ENCODE peak calls at places on chromosomes 16 and 17, in ten cellular contexts. P is NCI-H1092; Y is testis; I is activated CD8-positive, alpha-beta memory T cell treated with anti-CD3 and anti-CD28 coated beads, Interleukin-2, amount 50 U/mL, for 48 hours; X is activated T-cell treated with anti-CD3 and anti-CD28 coated beads, Interleukin-2, amount 50 U/mL, for 4 hours; N is HEK293T; G is CD8-positive, alpha-beta T cell; U is kidney epithelial cell; V is dorsolateral prefrontal cortex; B is hypothalamus. Z is an unnamed sample.

GRCh38 chr17:29588017-29588557 is 1.4 kb downstream of the GIT1 start:
- DNase-seq in Y (no peak), I (no peak), V (no peak), U (no peak), P (no peak), B (no peak), X (no peak), N (no peak), G (no peak), Z (no peak)

GRCh38 chr16:69893086-69893485 is 58.0 kb upstream of the CLEC18A start:
- DNase-seq in I (no peak), X (no peak), G (no peak), U (no peak), N (no peak), V (no peak), Y (no peak), P (no peak), B (no peak), Z (no peak)

GRCh38 chr17:8892338-8892690 is 24.8 kb upstream of the PIK3R6 start:
- DNase-seq in B (no peak), P (no peak), V (no peak), U (no peak), X (no peak), G (no peak), N (no peak), Y (no peak), I (no peak), Z (no peak)

GRCh38 chr17:7914771-7915610 is 1.1 kb downstream of the RNF227 start:
- DNase-seq in Y (peak; percentile 59), G (no peak), U (no peak), N (no peak), X (no peak), I (no peak), B (no peak), V (peak; percentile 60), P (no peak), Z (no peak)

GRCh38 chr17:76812248-76812647 is 56.0 kb upstream of the MGAT5B start:
- DNase-seq in V (no peak), P (no peak), G (no peak), U (no peak), Y (no peak), B (no peak), I (no peak), X (no peak), N (no peak), Z (no peak)

GRCh38 chr17:6639651-6640535 is 618 bp downstream of the KIAA0753 start:
- DNase-seq in U (no peak), B (no peak), I (peak; percentile 73), G (no peak), V (peak; percentile 54), X (peak; percentile 28), P (no peak), Y (no peak), N (peak; percentile 40), Z (no peak)

GRCh38 chr17:65081439-65081838 is 24.9 kb upstream of the GNA13 start:
- DNase-seq in V (no peak), P (no peak), Y (no peak), I (no peak), U (no peak), X (no peak), N (no peak), G (no peak), B (no peak), Z (no peak)

GRCh38 chr16:28981517-28981916 is 3.3 kb upstream of the LAT start:
- DNase-seq in V (no peak), N (peak; percentile 55), I (peak; percentile 89), X (no peak), Y (no peak), G (peak; percentile 29), B (no peak), P (no peak), U (no peak), Z (peak; percentile 9)

GRCh38 chr16:19113577-19114358 is at the start of gene ITPRIPL2:
- DNase-seq in Y (peak; percentile 81), B (peak; percentile 43), U (no peak), V (peak; percentile 52), N (peak; percentile 73), G (no peak), I (peak; percentile 69), P (no peak), X (no peak), Z (peak; percentile 83)

GRCh38 chr17:9294661-9295210 is 273.4 kb downstream of the NTN1 start:
- DNase-seq in V (no peak), X (no peak), B (no peak), U (no peak), N (no peak), I (no peak), Y (no peak), P (no peak), G (no peak), Z (no peak)

GRCh38 chr16:71623597-71623996 is 2.4 kb upstream of the MARVELD3 start:
- DNase-seq in B (no peak), P (no peak), I (no peak), X (no peak), V (no peak), Y (no peak), N (no peak), G (no peak), U (no peak), Z (no peak)

GRCh38 chr16:28261916-28262315 is 30.4 kb upstream of the SBK1 start:
- DNase-seq in N (no peak), P (no peak), Y (no peak), I (no peak), G (no peak), X (no peak), U (no peak), V (no peak), B (no peak), Z (no peak)

GRCh38 chr16:68408967-68409366 is 39.3 kb downstream of the SMPD3 start:
- DNase-seq in G (no peak), P (no peak), B (no peak), U (no peak), X (no peak), I (no peak), N (no peak), V (no peak), Y (no peak), Z (no peak)

GRCh38 chr17:79070266-79070880 is 4.3 kb upstream of the ENGASE start:
- DNase-seq in G (no peak), P (no peak), B (no peak), U (no peak), X (no peak), V (no peak), N (no peak), I (no peak), Y (no peak), Z (no peak)

GRCh38 chr17:82486186-82487084 is 27.9 kb downstream of the NARF start:
- DNase-seq in N (no peak), V (no peak), P (no peak), G (peak; percentile 33), Y (no peak), B (no peak), I (no peak), X (no peak), U (no peak), Z (no peak)

GRCh38 chr16:13076878-13077277 is 175.5 kb downstream of the SHISA9 start:
- DNase-seq in I (no peak), X (no peak), G (no peak), P (no peak), Y (no peak), N (no peak), V (no peak), B (no peak), U (no peak), Z (no peak)

GRCh38 chr16:53726625-53727024 is 22.7 kb downstream of the FTO start:
- DNase-seq in G (no peak), U (peak; percentile 70), P (no peak), X (no peak), V (no peak), I (no peak), Y (no peak), B (no peak), N (no peak), Z (no peak)

GRCh38 chr16:25868966-25869365 is 177.2 kb downstream of the HS3ST4 start:
- DNase-seq in G (no peak), U (no peak), Y (no peak), X (no peak), V (no peak), B (no peak), N (no peak), P (no peak), I (no peak), Z (no peak)

GRCh38 chr17:75654176-75654575 is 12.8 kb downstream of the RECQL5 start:
- DNase-seq in X (no peak), I (no peak), P (no peak), Y (no peak), N (no peak), V (no peak), U (no peak), G (no peak), B (no peak), Z (no peak)

GRCh38 chr17:75242461-75243042 is 18.9 kb downstream of the GGA3 start:
- DNase-seq in G (peak; percentile 75), B (no peak), U (no peak), X (no peak), I (no peak), N (no peak), V (no peak), P (no peak), Y (no peak), Z (no peak)

GRCh38 chr17:79033741-79034501 is 10.0 kb downstream of the C1QTNF1 start:
- DNase-seq in B (peak; percentile 58), U (no peak), V (peak; percentile 70), N (peak; percentile 5), I (peak; percentile 40), G (no peak), Y (peak; percentile 68), P (peak; percentile 85), X (no peak), Z (no peak)

GRCh38 chr16:56708418-56708817 is 21.5 kb upstream of the NUP93 start:
- DNase-seq in V (no peak), P (no peak), X (no peak), N (no peak), I (peak; percentile 57), Y (no peak), B (no peak), G (peak; percentile 72), U (no peak), Z (no peak)

GRCh38 chr16:70691223-70692129 is 5.6 kb upstream of the MTSS2 start:
- DNase-seq in B (peak; percentile 90), Y (no peak), I (no peak), U (no peak), P (no peak), X (no peak), V (peak; percentile 92), N (no peak), G (no peak), Z (no peak)

GRCh38 chr16:67884-68789 is 4.3 kb downstream of the RHBDF1 start:
- DNase-seq in P (no peak), N (no peak), G (peak; percentile 17), U (no peak), I (no peak), B (no peak), Y (no peak), X (no peak), V (peak; percentile 60), Z (no peak)

GRCh38 chr17:60305141-60305540 is 86.8 kb downstream of the USP32 start:
- DNase-seq in V (peak; percentile 51), P (no peak), I (no peak), X (no peak), B (no peak), U (no peak), Y (no peak), G (no peak), N (no peak), Z (no peak)

Z was measured in NCI-H460.